ENCODE peak calls at places on chromosomes 3 and 15, in six cellular contexts. E is T-helper 2 cell; A is iPS-NIHi11; Q is ovary; T is upper lobe of right lung; Z is activated naive CD4-positive, alpha-beta T cell. B is an unnamed sample.

GRCh38 chr3:190183121-190183520 is 62.4 kb upstream of the P3H2 start:
- DNase-seq in E (no peak), A (peak), Q (no peak), T (no peak), Z (no peak), B (no peak)

GRCh38 chr3:128800241-128801187 is 74.5 kb downstream of the RAB7A start:
- DNase-seq in E (peak), A (no peak), Q (no peak), T (no peak), Z (no peak), B (no peak)

GRCh38 chr3:182309120-182309519 is 484.2 kb upstream of the ATP11B start:
- DNase-seq in E (no peak), A (no peak), Q (no peak), T (no peak), Z (no peak), B (no peak)

GRCh38 chr3:159260049-159260662 is 458.3 kb downstream of the MFSD1 start:
- DNase-seq in E (peak), A (peak), Q (peak), T (no peak), Z (peak), B (no peak)

GRCh38 chr3:190533511-190534282 is 19.8 kb downstream of the IL1RAP start:
- DNase-seq in E (no peak), A (peak), Q (peak), T (peak), Z (no peak), B (peak)

GRCh38 chr15:99454107-99454809 is 111.5 kb upstream of the MEF2A start:
- DNase-seq in E (no peak), A (peak), Q (no peak), T (no peak), Z (no peak), B (no peak)

GRCh38 chr15:71114887-71115566 is at the start of gene THSD4:
- DNase-seq in E (peak), A (peak), Q (peak), T (peak), Z (peak), B (peak)

GRCh38 chr3:47362704-47363103 is 18.1 kb upstream of the PTPN23 start:
- DNase-seq in E (peak), A (no peak), Q (no peak), T (peak), Z (no peak), B (no peak)

GRCh38 chr3:99712291-99712954 is 74.0 kb downstream of the COL8A1 start:
- DNase-seq in E (no peak), A (no peak), Q (no peak), T (no peak), Z (no peak), B (no peak)

GRCh38 chr3:42979044-42979962 is at the start of gene GASK1A:
- DNase-seq in E (peak), A (peak), Q (peak), T (peak), Z (peak), B (peak)

GRCh38 chr15:100057281-100057680 is 284.5 kb downstream of the ADAMTS17 start:
- DNase-seq in E (no peak), A (no peak), Q (no peak), T (no peak), Z (no peak), B (no peak)

GRCh38 chr3:168736202-168736601 is 640.5 kb upstream of the GOLIM4 start:
- DNase-seq in E (no peak), A (no peak), Q (no peak), T (no peak), Z (no peak), B (no peak)

B was measured in kidney.